ENCODE peak calls at places on chromosomes 2 and 18, in eight cellular contexts. D, G, R, P, O, W, I and V are unnamed samples.

GRCh38 chr2:26072925-26073768 is 39.3 kb downstream of the RAB10 start:
- DNase-seq in W (no peak), O (no peak), G (no peak), D (no peak), R (peak; percentile 44), I (no peak), P (no peak), V (no peak)

GRCh38 chr2:6906165-6906751 is 11.0 kb upstream of the RNF144A start:
- DNase-seq in D (no peak), O (no peak), P (no peak), W (no peak), I (no peak), G (no peak), R (no peak), V (no peak)

GRCh38 chr2:234032301-234032856 is 18.1 kb upstream of the SPP2 start:
- DNase-seq in O (no peak), G (no peak), W (no peak), I (peak; percentile 88), D (no peak), P (no peak), R (peak; percentile 93), V (no peak)

GRCh38 chr2:221423212-221423804 is 148.8 kb downstream of the EPHA4 start:
- DNase-seq in R (peak; percentile 14), O (no peak), D (no peak), P (no peak), W (no peak), G (no peak), I (peak; percentile 73), V (no peak)

GRCh38 chr2:44100351-44100750 is 68.3 kb upstream of the PPM1B start:
- DNase-seq in D (no peak), I (peak; percentile 99), G (peak; percentile 66), W (no peak), O (no peak), R (peak; percentile 99), P (peak; percentile 32), V (no peak)

GRCh38 chr2:120064664-120065063 is 51.8 kb downstream of the EPB41L5 start:
- DNase-seq in W (no peak), G (no peak), P (no peak), O (no peak), R (no peak), D (no peak), I (no peak), V (no peak)

GRCh38 chr2:191382801-191383200 is 137.6 kb downstream of the MYO1B start:
- DNase-seq in D (no peak), W (no peak), G (no peak), P (no peak), R (peak; percentile 70), I (no peak), O (no peak), V (peak; percentile 77)

GRCh38 chr18:23585007-23585871 is 1.1 kb downstream of the NPC1 start:
- DNase-seq in I (no peak), R (peak; percentile 56), W (no peak), O (peak; percentile 6), D (no peak), P (no peak), G (no peak), V (no peak)

GRCh38 chr2:187618813-187619212 is 64.6 kb upstream of the TFPI start:
- DNase-seq in R (peak; percentile 73), P (peak; percentile 17), D (no peak), W (no peak), G (no peak), I (peak; percentile 72), O (no peak), V (no peak)

GRCh38 chr2:187871506-187871905 is 317.3 kb upstream of the TFPI start:
- DNase-seq in W (no peak), I (no peak), G (no peak), D (no peak), P (no peak), O (no peak), R (no peak), V (no peak)

GRCh38 chr2:43142921-43143438 is 83.4 kb downstream of the ZFP36L2 start:
- DNase-seq in P (no peak), W (no peak), G (no peak), R (peak; percentile 38), D (no peak), I (no peak), O (no peak), V (no peak)

GRCh38 chr2:225472161-225472560 is 72.7 kb downstream of the NYAP2 start:
- DNase-seq in O (no peak), R (no peak), P (no peak), D (no peak), G (no peak), I (peak; percentile 37), W (no peak), V (no peak)

GRCh38 chr18:69961718-69962117 is 14.0 kb upstream of the CD226 start:
- DNase-seq in W (no peak), I (no peak), D (no peak), R (no peak), P (no peak), G (no peak), O (no peak), V (no peak)